ENCODE peak calls at places on chromosomes 1 and 21, in four cellular contexts. W is IMR-90, B is uterus, Z is HCT116. H is an unnamed sample.

GRCh38 chr21:27648560-27648959 is 681.7 kb upstream of the ADAMTS5 start:
- DNase-seq in B (no peak), Z (no peak), W (peak), H (no peak)

GRCh38 chr1:9561429-9561828 is 22.2 kb downstream of the SLC25A33 start:
- DNase-seq in B (no peak), Z (no peak), W (peak), H (no peak)

GRCh38 chr1:42913426-42914091 is 45.1 kb downstream of the SLC2A1 start:
- DNase-seq in B (no peak), W (peak), Z (peak), H (no peak)

GRCh38 chr1:82139751-82140468 is 339.2 kb downstream of the ADGRL2 start:
- DNase-seq in B (no peak), Z (no peak), W (no peak), H (no peak)

GRCh38 chr1:201560328-201561194 is 21.6 kb downstream of the NAV1 start:
- DNase-seq in B (no peak), Z (no peak), W (no peak), H (no peak)

GRCh38 chr1:194568610-194569009 is 1382.2 kb upstream of the B3GALT2 start:
- DNase-seq in W (peak), Z (no peak), B (no peak), H (no peak)

GRCh38 chr1:223227031-223227430 is 84.0 kb upstream of the TLR5 start:
- DNase-seq in W (no peak), Z (no peak), B (no peak), H (no peak)

GRCh38 chr1:222924140-222924706 is 109.4 kb downstream of the DISP1 start:
- DNase-seq in Z (no peak), W (peak), B (no peak), H (no peak)

GRCh38 chr1:247639381-247639981 is 34.1 kb downstream of the OR2G3 start:
- DNase-seq in Z (no peak), W (peak), B (peak), H (peak)

GRCh38 chr1:1137256-1138045 is 21.6 kb upstream of the C1orf159 start:
- DNase-seq in B (no peak), W (no peak), Z (no peak), H (no peak)

GRCh38 chr1:200737647-200738296 is 921 bp upstream of the CAMSAP2 start:
- DNase-seq in B (no peak), W (no peak), Z (no peak), H (no peak)

GRCh38 chr1:67476906-67477305 is 46.7 kb upstream of the SERBP1 start:
- DNase-seq in Z (no peak), W (no peak), B (no peak), H (no peak)

GRCh38 chr1:164440222-164440621 is 118.8 kb upstream of the PBX1 start:
- DNase-seq in W (no peak), B (peak), Z (no peak), H (peak)

GRCh38 chr1:218304281-218305039 is 19.4 kb downstream of the RRP15 start:
- DNase-seq in Z (no peak), W (peak), B (no peak), H (peak)

GRCh38 chr1:233379869-233380438 is 52.4 kb downstream of the MAP3K21 start:
- DNase-seq in Z (no peak), W (no peak), B (no peak), H (no peak)

GRCh38 chr1:1079408-1080121 is 5.5 kb upstream of the RNF223 start:
- DNase-seq in W (peak), B (peak), Z (peak), H (no peak)

GRCh38 chr1:9426291-9426711 is 113.0 kb upstream of the SLC25A33 start:
- DNase-seq in Z (no peak), W (no peak), B (no peak), H (no peak)

GRCh38 chr1:238302646-238303045 is 411.9 kb upstream of the ZP4 start:
- DNase-seq in Z (no peak), B (no peak), W (no peak), H (no peak)

GRCh38 chr1:161763522-161764098 is 2.5 kb upstream of the ATF6 start:
- DNase-seq in Z (peak), B (no peak), W (no peak), H (no peak)

GRCh38 chr1:2459757-2460156 is 16.3 kb upstream of the PLCH2 start:
- DNase-seq in Z (no peak), B (no peak), W (peak), H (peak)

GRCh38 chr1:184163674-184164470 is 112.3 kb downstream of the TSEN15 start:
- DNase-seq in Z (no peak), W (peak), B (no peak), H (no peak)

GRCh38 chr1:167797005-167797404 is 75.2 kb downstream of the MPZL1 start:
- DNase-seq in W (peak), Z (no peak), B (peak), H (peak)

GRCh38 chr1:165445388-165445787 is 462 bp upstream of the RXRG start:
- DNase-seq in W (no peak), B (no peak), Z (no peak), H (no peak)

GRCh38 chr1:232709339-232709738 is 79.4 kb upstream of the SIPA1L2 start:
- DNase-seq in B (peak), W (peak), Z (no peak), H (no peak)

GRCh38 chr1:6342031-6342430 is 51.5 kb downstream of the ACOT7 start:
- DNase-seq in W (no peak), Z (no peak), B (no peak), H (no peak)

GRCh38 chr1:211375286-211375818 is 48.7 kb downstream of the TRAF5 start:
- DNase-seq in W (no peak), Z (no peak), B (no peak), H (no peak)

GRCh38 chr1:202192770-202193613 is 607 bp upstream of the LGR6 start:
- DNase-seq in Z (no peak), B (peak), W (peak), H (peak)

GRCh38 chr1:160285506-160285905 is 573 bp upstream of the PEX19 start:
- DNase-seq in Z (no peak), B (no peak), W (no peak), H (no peak)

GRCh38 chr1:70863256-70863655 is 184.4 kb downstream of the PTGER3 start:
- DNase-seq in B (no peak), W (no peak), Z (no peak), H (no peak)

GRCh38 chr1:2981981-2982614 is 39.2 kb upstream of the ACTRT2 start:
- DNase-seq in W (no peak), Z (no peak), B (no peak), H (peak)

GRCh38 chr1:35340519-35340918 is 72.0 kb downstream of the ZMYM4 start:
- DNase-seq in Z (no peak), B (no peak), W (no peak), H (no peak)

GRCh38 chr1:169604781-169605560 is 18.7 kb upstream of the F5 start:
- DNase-seq in B (no peak), W (no peak), Z (no peak), H (no peak)

GRCh38 chr1:204983881-204984280 is 59.1 kb upstream of the CNTN2 start:
- DNase-seq in Z (no peak), B (no peak), W (no peak), H (no peak)

GRCh38 chr1:26122988-26123973 is 11.7 kb downstream of the PDIK1L start:
- DNase-seq in B (no peak), W (peak), Z (no peak), H (no peak)

GRCh38 chr1:113391643-113392271 is 1.4 kb downstream of the MAGI3 start:
- DNase-seq in Z (no peak), B (no peak), W (no peak), H (no peak)

GRCh38 chr1:228059536-228060457 is 22.7 kb upstream of the ARF1 start:
- DNase-seq in Z (peak), B (peak), W (no peak), H (peak)

GRCh38 chr1:246907472-246907871 is 24.3 kb downstream of the AHCTF1 start:
- DNase-seq in B (no peak), Z (peak), W (peak), H (no peak)

DNA sequence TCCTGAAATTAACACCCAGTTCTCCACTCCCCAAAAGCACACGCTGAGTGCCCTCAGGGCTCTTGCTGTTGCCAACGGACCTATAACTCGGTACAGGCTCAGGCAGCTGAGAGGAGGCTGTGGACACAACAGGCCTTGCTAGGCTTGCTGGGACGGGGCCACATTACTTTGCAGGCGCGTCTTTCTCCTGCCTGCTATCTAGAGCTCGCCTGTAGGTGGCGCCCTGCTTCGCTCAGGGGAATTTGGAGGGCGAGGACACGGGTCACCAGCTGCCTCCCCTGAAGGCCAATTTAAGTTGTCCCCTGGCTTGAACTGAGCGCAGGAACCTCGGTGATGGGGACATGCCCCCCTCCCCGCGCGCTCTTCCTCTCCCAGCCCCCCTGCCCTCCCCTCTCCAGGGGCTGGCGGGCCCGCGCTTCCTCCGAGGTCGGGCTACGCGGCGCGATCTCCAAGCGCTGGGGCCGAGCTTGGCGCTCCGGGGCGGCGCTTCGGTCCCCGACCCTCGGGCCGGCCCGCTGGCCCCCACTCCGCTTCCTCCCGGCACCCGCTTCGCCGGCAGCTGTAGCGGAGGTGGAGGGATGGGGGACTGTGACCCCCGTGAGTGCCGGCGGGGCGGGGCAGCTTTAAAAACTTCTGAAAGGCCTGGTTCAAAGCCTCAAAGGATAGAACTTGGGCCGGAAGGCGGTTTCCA is 32.4 kb upstream of the NFIA start:
- DNase-seq in Z (peak), W (peak), B (peak), H (peak)
- TF ChIP-seq POLR2A in Z (no peak), W (no peak), B (no peak), H (no peak)

DNA sequence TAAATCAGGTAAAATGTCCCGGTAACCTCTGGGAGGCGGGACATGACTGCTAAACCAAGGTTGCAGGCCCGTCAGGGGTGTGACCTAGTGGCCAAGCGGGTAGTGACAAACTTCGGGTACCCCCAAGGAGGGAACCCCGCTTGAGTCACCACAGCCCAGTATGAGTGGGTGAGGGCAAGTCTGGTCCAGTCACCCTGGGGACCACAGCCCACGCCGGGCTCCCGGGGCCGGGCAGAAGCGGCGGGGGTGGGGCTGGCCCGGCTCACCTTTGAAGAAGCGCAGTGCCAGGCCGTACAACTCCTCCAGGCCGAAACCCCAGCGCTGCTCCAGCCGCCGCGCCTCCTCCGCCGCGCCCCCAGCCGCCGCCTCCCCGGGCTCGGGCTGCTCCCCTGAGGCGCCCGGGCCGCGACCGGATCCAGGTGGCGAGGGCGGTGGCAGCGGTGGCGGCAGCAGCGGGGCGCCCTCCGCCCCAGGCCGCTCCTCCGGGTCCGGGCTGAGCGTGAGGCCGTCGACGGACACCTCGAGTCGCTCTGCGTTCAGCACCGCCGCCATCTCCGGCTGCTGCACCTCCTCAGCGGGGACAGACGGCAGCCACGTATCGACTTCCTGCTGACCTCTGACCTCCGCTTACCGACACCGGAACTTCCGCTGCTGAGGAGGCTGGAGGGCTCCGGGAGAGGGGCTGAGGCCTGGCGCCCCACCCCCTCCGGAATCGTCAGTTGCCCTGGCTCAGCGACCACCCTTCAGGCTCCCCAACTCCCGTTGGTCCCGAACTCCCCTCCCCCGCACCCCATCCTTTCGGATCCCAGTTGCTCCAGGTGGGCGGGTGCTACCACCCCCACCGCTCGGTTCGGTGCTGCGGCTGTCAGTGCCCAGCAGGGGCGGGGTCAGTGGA is at the start of gene ACBD3:
- DNase-seq in B (peak), W (peak), Z (peak), H (peak)
- TF ChIP-seq POLR2A in B (peak), W (peak), Z (peak), H (peak)

DNA sequence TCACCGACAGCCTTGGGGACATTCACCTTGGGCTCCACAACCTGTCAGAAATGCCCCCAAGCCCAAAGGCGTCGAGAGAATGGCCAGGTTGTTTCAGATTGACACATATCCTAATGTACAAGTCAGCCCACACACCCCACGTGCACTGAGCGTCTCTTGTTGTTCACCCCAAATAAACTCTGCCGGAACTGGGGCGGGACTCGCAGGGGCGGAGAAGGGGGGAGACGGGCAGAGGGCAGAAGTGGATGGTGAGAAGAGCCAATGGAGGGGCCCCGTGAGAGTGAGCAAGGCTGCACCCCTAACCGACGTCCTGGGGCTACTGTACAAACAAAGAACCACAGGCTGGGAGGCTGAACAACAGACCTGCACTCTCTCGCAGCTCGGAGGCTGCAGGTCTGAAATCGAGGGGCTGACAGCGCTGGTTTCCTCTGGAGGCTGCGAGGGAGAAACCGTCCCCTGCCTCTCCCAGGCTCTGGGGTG is 8.5 kb upstream of the UMODL1 start:
- DNase-seq in W (no peak), Z (no peak), B (no peak), H (peak)
- TF ChIP-seq POLR2A in W (no peak), Z (no peak), B (no peak), H (no peak)

DNA sequence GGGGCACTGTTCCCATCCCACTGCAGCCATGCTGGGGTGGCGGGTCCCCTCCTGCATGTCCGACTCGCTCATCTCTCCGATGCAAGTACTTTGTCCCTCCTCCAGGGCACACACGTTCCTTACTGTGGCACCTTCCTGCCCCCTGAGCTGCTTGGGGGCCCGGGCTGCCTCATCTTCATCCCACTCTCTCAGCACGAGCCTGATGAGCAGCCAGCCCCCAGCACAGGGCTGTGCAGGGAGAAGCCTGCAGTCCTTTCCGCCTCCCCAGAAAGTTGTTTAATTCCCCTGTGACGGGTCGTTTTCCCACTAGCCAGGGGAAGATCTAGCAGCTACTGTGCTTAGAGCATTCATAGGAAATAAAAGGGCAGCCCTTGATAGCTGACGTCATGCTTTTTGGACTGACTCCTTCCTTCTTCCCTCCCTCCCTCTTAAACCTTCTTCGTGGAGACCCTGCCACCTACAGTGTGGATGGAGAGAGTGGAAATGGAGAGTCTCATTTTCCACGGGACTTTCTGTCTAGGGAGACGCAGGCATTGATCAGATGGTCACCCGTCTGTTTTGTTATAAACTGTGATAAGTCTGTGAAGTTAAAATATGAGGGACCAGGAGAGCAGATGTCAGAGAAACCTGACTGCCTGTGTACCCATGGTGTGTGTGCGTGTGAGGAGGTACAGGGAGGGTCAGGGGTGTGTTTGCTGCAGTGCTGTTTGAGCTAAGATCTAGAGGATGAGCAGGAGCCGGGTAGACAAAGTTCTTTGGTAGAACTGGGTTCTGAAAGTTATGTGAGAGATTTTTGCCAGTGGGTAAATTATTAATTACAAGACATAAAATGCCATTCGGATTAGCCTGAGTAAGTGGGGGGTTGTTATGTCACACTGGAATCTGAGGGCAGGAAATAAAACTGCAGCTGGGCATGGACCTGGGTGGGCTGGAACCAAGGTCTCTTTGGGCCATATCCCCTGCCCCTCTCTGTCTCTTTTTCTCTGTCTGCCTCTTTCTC is 34.3 kb downstream of the GPR137B start:
- DNase-seq in Z (no peak), W (peak), B (no peak), H (no peak)
- TF ChIP-seq POLR2A in Z (no peak), W (no peak), B (no peak), H (no peak)

GRCh38 chr1:212491454-212491853 is 58.7 kb downstream of the NENF start:
- DNase-seq in Z (no peak), W (no peak), B (no peak), H (no peak)

GRCh38 chr1:212488436-212489283 is 55.9 kb downstream of the NENF start:
- DNase-seq in W (peak), B (peak), Z (no peak), H (no peak)

GRCh38 chr1:212489284-212489859 is 56.7 kb downstream of the NENF start:
- DNase-seq in B (no peak), W (no peak), Z (no peak), H (no peak)

GRCh38 chr1:212487774-212488435 is 55.2 kb downstream of the NENF start:
- DNase-seq in W (no peak), Z (no peak), B (peak), H (no peak)

DNA sequence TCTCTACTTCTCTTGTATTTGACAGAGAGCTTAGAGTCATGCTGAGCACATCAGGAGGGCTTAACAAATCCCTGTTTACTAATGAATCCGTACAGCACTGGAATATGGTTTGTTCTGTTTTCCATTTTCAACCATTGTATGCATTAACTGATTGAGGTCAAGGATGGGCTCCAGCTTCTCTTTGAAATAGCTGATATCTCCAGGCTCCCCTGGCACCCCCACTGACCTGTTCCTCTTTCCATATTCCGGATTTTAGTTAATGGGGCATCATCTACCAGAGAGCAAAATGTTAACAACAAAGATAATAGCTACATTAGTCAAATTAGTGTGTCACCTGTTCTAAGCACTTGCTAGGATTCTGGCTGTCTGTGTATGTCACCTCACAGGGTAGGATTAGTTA is 57.6 kb downstream of the NENF start:
- DNase-seq in W (no peak), B (no peak), Z (no peak), H (no peak)
- TF ChIP-seq POLR2A in W (no peak), B (no peak), Z (no peak), H (no peak)

GRCh38 chr1:181061891-181062777 is 26.4 kb upstream of the IER5 start:
- DNase-seq in B (no peak), W (no peak), Z (no peak), H (peak)
- TF ChIP-seq POLR2A in B (no peak), W (no peak), Z (no peak), H (no peak)

DNA sequence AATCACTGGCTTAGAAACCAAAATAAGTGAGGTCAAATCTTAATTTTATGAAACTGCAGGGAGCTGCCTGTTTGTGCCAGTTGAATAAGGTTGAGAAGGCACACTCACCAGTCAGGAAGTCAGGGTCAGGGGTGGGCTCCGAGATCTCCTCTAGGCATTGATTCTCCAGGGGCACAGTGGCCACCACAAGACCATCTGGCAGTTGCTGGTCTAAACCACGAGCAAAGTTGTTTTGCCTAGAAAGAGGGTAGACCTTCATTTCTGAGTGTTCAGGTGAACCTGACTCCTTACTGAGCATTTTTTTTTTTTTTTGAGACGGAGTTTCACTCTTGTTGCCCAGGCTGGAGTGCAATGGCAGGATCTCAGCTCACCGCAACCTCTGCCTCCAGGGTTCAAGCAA is 220.7 kb downstream of the ASTN1 start:
- DNase-seq in B (no peak), Z (no peak), W (no peak), H (no peak)
- TF ChIP-seq POLR2A in B (no peak), Z (no peak), W (no peak), H (no peak)

GRCh38 chr1:62436039-62436465 is 797 bp upstream of the USP1 start:
- DNase-seq in B (peak), W (no peak), Z (no peak), H (no peak)
- TF ChIP-seq POLR2A in B (peak), W (peak), Z (peak), H (peak)

H was measured in heart left ventricle.